ENCODE peak calls at places on chromosomes 11 and 22, in six cellular contexts. G is HFF-Myc, A is EL, D is brain microvascular endothelial cell, X is GM04504, C is NCI-H748 treated with DMSO at 0.1 percent for 48 hours. J is an unnamed sample.

GRCh38 chr11:27291302-27291889 is 71.6 kb downstream of the CCDC34 start:
- DNase-seq in C (no peak), G (no peak), D (no peak), X (no peak), A (no peak), J (peak; percentile 4)

GRCh38 chr11:62176766-62177165 is 13.2 kb upstream of the SCGB1D1 start:
- DNase-seq in X (no peak), G (no peak), D (no peak), A (no peak), C (no peak), J (no peak)

GRCh38 chr22:26798433-26799065 is 141.2 kb downstream of the MIAT start:
- DNase-seq in D (no peak), A (no peak), C (no peak), G (no peak), X (no peak), J (no peak)

GRCh38 chr11:13303668-13304649 is 26.4 kb downstream of the BMAL1 start:
- DNase-seq in G (no peak), X (no peak), D (no peak), C (no peak), A (no peak), J (no peak)

GRCh38 chr11:10909141-10909883 is 51.5 kb upstream of the ZBED5 start:
- DNase-seq in G (no peak), C (no peak), X (no peak), D (peak; percentile 19), A (peak; percentile 83), J (no peak)

GRCh38 chr22:45895436-45896152 is 81.4 kb downstream of the WNT7B start:
- DNase-seq in A (no peak), G (no peak), X (no peak), C (no peak), D (no peak), J (no peak)

GRCh38 chr11:64603411-64604110 is 12.5 kb downstream of the SLC22A12 start:
- DNase-seq in A (no peak), C (no peak), X (no peak), D (no peak), G (no peak), J (no peak)

GRCh38 chr11:41334007-41334933 is 125.2 kb downstream of the LRRC4C start:
- DNase-seq in G (no peak), A (no peak), X (no peak), C (no peak), D (no peak), J (no peak)

GRCh38 chr22:38316340-38317236 is 645 bp downstream of the CSNK1E start:
- DNase-seq in C (no peak), X (no peak), D (no peak), A (peak; percentile 59), G (no peak), J (no peak)

J was measured in DMS153.